ENCODE peak calls at places on chromosomes 3 and 15, in ten cellular contexts. R is tibial artery; F is ELR; W is NCI-H1436; Y is GM06990; K is caudate nucleus; C is dermis microvascular lymphatic vessel endothelial cell; L is activated CD4-positive, CD25-positive, alpha-beta regulatory T cell treated with anti-CD3 and anti-CD28 coated beads, Interleukin-2, amount 50 U/mL, for 16 hours; N is activated effector memory CD4-positive, alpha-beta T cell treated with Interleukin-2 at 50 U/mL for 16 hours; J is activated naive CD4-positive, alpha-beta T cell treated with anti-CD3 and anti-CD28 coated beads, Interleukin-2, amount 10 ng/mL, durations not matched to agents 7 days and 5 days. U is an unnamed sample.

GRCh38 chr3:10928961-10929471 is 63.5 kb upstream of the SLC6A1 start:
- DNase-seq in L (no peak), Y (no peak), N (no peak), W (no peak), K (no peak), F (no peak), R (no peak), J (peak), C (no peak), U (no peak)

GRCh38 chr15:60370804-60371700 is 26.7 kb downstream of the ANXA2 start:
- DNase-seq in R (peak), Y (no peak), J (no peak), F (peak), C (peak), W (no peak), K (no peak), L (no peak), N (no peak), U (no peak)

GRCh38 chr3:9553021-9553948 is at the start of gene LHFPL4:
- DNase-seq in R (no peak), K (no peak), W (peak), Y (no peak), F (no peak), L (no peak), N (no peak), J (no peak), C (no peak), U (peak)

GRCh38 chr3:131361464-131362421 is 19.8 kb upstream of the NUDT16 start:
- DNase-seq in W (no peak), J (peak), F (no peak), Y (peak), C (peak), R (peak), N (no peak), L (no peak), K (no peak), U (no peak)

GRCh38 chr3:192010490-192010889 is 549.5 kb downstream of the PYDC2 start:
- DNase-seq in K (no peak), C (no peak), F (no peak), J (no peak), R (no peak), N (no peak), W (no peak), L (no peak), Y (no peak), U (no peak)

GRCh38 chr3:27114684-27115083 is 254.5 kb downstream of the NEK10 start:
- DNase-seq in C (no peak), W (no peak), K (no peak), F (peak), J (no peak), Y (no peak), L (no peak), N (no peak), R (no peak), U (no peak)

GRCh38 chr3:58234516-58234931 is 3.1 kb upstream of the ABHD6 start:
- DNase-seq in R (no peak), L (no peak), Y (no peak), N (no peak), J (no peak), F (peak), K (no peak), W (no peak), C (peak), U (no peak)

GRCh38 chr3:172448661-172449467 is 608 bp upstream of the GHSR start:
- DNase-seq in W (no peak), J (no peak), F (no peak), K (no peak), C (no peak), R (no peak), Y (no peak), N (no peak), L (no peak), U (no peak)

GRCh38 chr3:50242778-50243551 is 7.0 kb downstream of the GNAI2 start:
- DNase-seq in Y (peak), W (no peak), L (no peak), N (no peak), J (peak), K (no peak), F (peak), C (peak), R (peak), U (no peak)

GRCh38 chr3:66378256-66378655 is 122.6 kb downstream of the LRIG1 start:
- DNase-seq in L (peak), R (no peak), K (no peak), C (peak), Y (no peak), W (no peak), N (peak), J (no peak), F (peak), U (no peak)

GRCh38 chr3:117278424-117279190 is 569.0 kb downstream of the TUSC7 start:
- DNase-seq in J (no peak), L (no peak), W (no peak), F (peak), R (no peak), K (no peak), N (no peak), C (peak), Y (no peak), U (no peak)

GRCh38 chr15:60831540-60831939 is 352.6 kb upstream of the ICE2 start:
- DNase-seq in R (no peak), N (no peak), L (no peak), Y (no peak), C (no peak), K (no peak), F (no peak), J (no peak), W (no peak), U (no peak)

GRCh38 chr3:150062492-150062891 is 91.8 kb upstream of the PFN2 start:
- DNase-seq in L (no peak), Y (no peak), R (no peak), J (no peak), K (no peak), W (no peak), N (no peak), C (no peak), F (peak), U (no peak)

U was measured in putamen.